ENCODE peak calls at places on chromosomes 3 and 15, in six cellular contexts. E, R, F, H, M and G are unnamed samples.

GRCh38 chr3:126107203-126107939 is 23.4 kb upstream of the SLC41A3 start:
- DNase-seq in E (no peak), R (no peak), F (no peak), H (peak), M (no peak), G (no peak)

GRCh38 chr15:58065011-58065444 is 483 bp downstream of the ALDH1A2 start:
- DNase-seq in E (peak), R (no peak), F (peak), H (peak), M (no peak), G (no peak)

GRCh38 chr15:80275946-80276345 is 23.9 kb upstream of the CTXND1 start:
- DNase-seq in E (no peak), R (no peak), F (no peak), H (no peak), M (no peak), G (peak)

GRCh38 chr3:99023590-99024192 is 122.2 kb upstream of the DCBLD2 start:
- DNase-seq in E (no peak), R (peak), F (peak), H (no peak), M (no peak), G (peak)

GRCh38 chr3:74850381-74850780 is 235.9 kb upstream of the CNTN3 start:
- DNase-seq in E (no peak), R (no peak), F (no peak), H (no peak), M (no peak), G (no peak)

GRCh38 chr3:118810499-118811035 is 224.1 kb downstream of the IGSF11 start:
- DNase-seq in E (no peak), R (no peak), F (no peak), H (no peak), M (no peak), G (no peak)

GRCh38 chr3:189727191-189727590 is 96.0 kb downstream of the TP63 start:
- DNase-seq in E (no peak), R (no peak), F (no peak), H (no peak), M (no peak), G (no peak)

GRCh38 chr3:86180696-86181095 is 810.3 kb downstream of the VGLL3 start:
- DNase-seq in E (no peak), R (no peak), F (no peak), H (no peak), M (no peak), G (no peak)

GRCh38 chr3:33717616-33717865 is 513 bp downstream of the CLASP2 start:
- DNase-seq in E (peak), R (no peak), F (no peak), H (no peak), M (no peak), G (peak)

GRCh38 chr3:72891053-72891855 is 3.4 kb downstream of the GXYLT2 start:
- DNase-seq in E (no peak), R (peak), F (no peak), H (no peak), M (no peak), G (peak)

GRCh38 chr3:46472736-46473135 is 8.0 kb upstream of the LTF start:
- DNase-seq in E (no peak), R (no peak), F (no peak), H (peak), M (no peak), G (no peak)

GRCh38 chr15:85624241-85624855 is 170.4 kb downstream of the KLHL25 start:
- DNase-seq in E (no peak), R (peak), F (no peak), H (no peak), M (no peak), G (no peak)

GRCh38 chr3:26627080-26627479 is 4.5 kb downstream of the LRRC3B start:
- DNase-seq in E (no peak), R (no peak), F (no peak), H (no peak), M (no peak), G (no peak)

GRCh38 chr15:91407237-91407889 is 307.3 kb downstream of the SV2B start:
- DNase-seq in E (peak), R (no peak), F (no peak), H (no peak), M (no peak), G (peak)

GRCh38 chr3:23389089-23389488 is 186.0 kb downstream of the UBE2E2 start:
- DNase-seq in E (peak), R (no peak), F (no peak), H (no peak), M (no peak), G (no peak)

GRCh38 chr3:147420361-147421183 is 11.4 kb downstream of the ZIC1 start:
- DNase-seq in E (no peak), R (no peak), F (no peak), H (peak), M (no peak), G (no peak)

GRCh38 chr3:195836736-195837135 is 25.0 kb upstream of the MUC4 start:
- DNase-seq in E (no peak), R (no peak), F (no peak), H (no peak), M (no peak), G (no peak)
- H4K91ac ChIP-seq in E (no peak), R (no peak), F (no peak), H (no peak), M (no peak), G (no peak)

DNA sequence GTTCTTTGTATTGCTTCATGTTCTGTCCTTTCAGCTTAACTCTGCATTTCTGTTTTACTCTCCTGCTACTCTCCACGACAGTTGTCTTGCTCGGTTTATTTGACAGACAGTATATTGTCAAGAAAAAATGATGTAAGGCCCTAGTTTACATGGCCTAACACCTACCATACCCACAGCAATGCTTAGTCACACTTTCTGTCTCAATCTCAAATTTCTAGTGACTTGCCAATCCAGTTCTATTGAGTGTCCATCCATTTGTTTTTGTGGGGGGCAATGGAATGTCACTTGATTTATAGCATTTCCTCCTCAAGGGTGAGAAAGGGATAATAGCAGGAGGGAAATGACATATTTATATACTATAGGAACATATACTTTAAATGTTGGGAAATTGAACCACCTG is 676.2 kb downstream of the NAALADL2 start:
- DNase-seq in E (no peak), R (no peak), F (no peak), H (no peak), M (no peak), G (no peak)
- H4K91ac ChIP-seq in E (no peak), R (no peak), F (no peak), H (no peak), M (no peak), G (no peak)

GRCh38 chr3:55854395-55854994 is 367.4 kb upstream of the WNT5A start:
- DNase-seq in E (no peak), R (peak), F (no peak), H (no peak), M (no peak), G (no peak)
- H4K91ac ChIP-seq in E (no peak), R (no peak), F (no peak), H (no peak), M (no peak), G (no peak)

GRCh38 chr3:123096701-123097100 is 29.9 kb downstream of the PDIA5 start:
- DNase-seq in E (no peak), R (peak), F (no peak), H (no peak), M (no peak), G (peak)
- H4K91ac ChIP-seq in E (no peak), R (no peak), F (no peak), H (no peak), M (peak), G (no peak)